ENCODE peak calls at places on chromosomes 6 and 20, in seven cellular contexts. I is glutamatergic neuron, A is neural crest cell, V is caudate nucleus, Q is left ventricle myocardium inferior, L is NCI-H1417 treated with DMSO at 0.1 percent for 48 hours, T is ELR. E is an unnamed sample.

GRCh38 chr6:80165143-80165542 is 58.7 kb downstream of the BCKDHB start:
- DNase-seq in I (no peak), A (no peak), V (no peak), Q (no peak), L (no peak), T (peak), E (no peak)

GRCh38 chr6:89581669-89582068 is 56.9 kb downstream of the LYRM2 start:
- DNase-seq in I (no peak), A (no peak), V (no peak), Q (no peak), L (no peak), T (no peak), E (no peak)

GRCh38 chr6:13559251-13559650 is 15.2 kb upstream of the SIRT5 start:
- DNase-seq in I (no peak), A (no peak), V (no peak), Q (no peak), L (no peak), T (no peak), E (no peak)

GRCh38 chr6:144793744-144794143 is 508.6 kb downstream of the UTRN start:
- DNase-seq in I (no peak), A (no peak), V (no peak), Q (no peak), L (no peak), T (no peak), E (no peak)

GRCh38 chr20:50305636-50306477 is 115.2 kb downstream of the CEBPB start:
- DNase-seq in I (no peak), A (no peak), V (peak), Q (no peak), L (no peak), T (peak), E (no peak)

GRCh38 chr20:29878777-29879442 is 1378.6 kb upstream of the DEFB115 start:
- DNase-seq in I (no peak), A (no peak), V (no peak), Q (no peak), L (no peak), T (no peak), E (no peak)

GRCh38 chr6:36908758-36909157 is 23.0 kb downstream of the C6orf89 start:
- DNase-seq in I (no peak), A (no peak), V (no peak), Q (no peak), L (no peak), T (no peak), E (no peak)

GRCh38 chr6:33958208-33958862 is 154.5 kb upstream of the MLN start:
- DNase-seq in I (peak), A (no peak), V (no peak), Q (no peak), L (no peak), T (peak), E (peak)

GRCh38 chr20:61560361-61560853 is 308.3 kb downstream of the CDH4 start:
- DNase-seq in I (no peak), A (no peak), V (no peak), Q (no peak), L (no peak), T (peak), E (no peak)

GRCh38 chr6:46954819-46955520 is 33.2 kb upstream of the ADGRF5 start:
- DNase-seq in I (no peak), A (no peak), V (no peak), Q (no peak), L (no peak), T (no peak), E (no peak)

GRCh38 chr6:139392834-139393233 is 18.4 kb upstream of the CITED2 start:
- DNase-seq in I (no peak), A (no peak), V (no peak), Q (no peak), L (no peak), T (no peak), E (no peak)

GRCh38 chr6:37981626-37982025 is 162.1 kb downstream of the ZFAND3 start:
- DNase-seq in I (no peak), A (no peak), V (no peak), Q (no peak), L (no peak), T (no peak), E (no peak)

GRCh38 chr6:152348116-152348515 is 289.0 kb downstream of the SYNE1 start:
- DNase-seq in I (no peak), A (no peak), V (no peak), Q (no peak), L (no peak), T (peak), E (no peak)

GRCh38 chr6:142300758-142301251 is 1.0 kb upstream of the ADGRG6 start:
- DNase-seq in I (no peak), A (no peak), V (no peak), Q (no peak), L (no peak), T (peak), E (no peak)

GRCh38 chr6:85450578-85450884 is 648 bp downstream of the NT5E start:
- DNase-seq in I (no peak), A (no peak), V (no peak), Q (no peak), L (no peak), T (no peak), E (no peak)

GRCh38 chr6:167667204-167668018 is 159.3 kb upstream of the AFDN start:
- DNase-seq in I (no peak), A (no peak), V (no peak), Q (no peak), L (no peak), T (no peak), E (no peak)

GRCh38 chr6:37210313-37210898 is 40.5 kb downstream of the PIM1 start:
- DNase-seq in I (peak), A (peak), V (peak), Q (no peak), L (peak), T (peak), E (peak)

GRCh38 chr6:95693108-95693507 is 115.8 kb downstream of the MANEA start:
- DNase-seq in I (no peak), A (peak), V (no peak), Q (no peak), L (no peak), T (no peak), E (peak)

GRCh38 chr6:34543421-34543820 is 12.7 kb downstream of the SPDEF start:
- DNase-seq in I (no peak), A (no peak), V (no peak), Q (no peak), L (no peak), T (peak), E (no peak)

GRCh38 chr20:40218296-40218955 is 470.6 kb downstream of the MAFB start:
- DNase-seq in I (no peak), A (no peak), V (no peak), Q (no peak), L (no peak), T (no peak), E (no peak)

GRCh38 chr20:17613328-17614175 is 43.7 kb downstream of the DSTN start:
- DNase-seq in I (peak), A (no peak), V (no peak), Q (no peak), L (no peak), T (no peak), E (no peak)

GRCh38 chr20:19512886-19513285 is 245.2 kb upstream of the RIN2 start:
- DNase-seq in I (no peak), A (no peak), V (no peak), Q (no peak), L (no peak), T (no peak), E (no peak)

GRCh38 chr6:6588064-6588923 is at the start of gene LY86:
- DNase-seq in I (no peak), A (no peak), V (no peak), Q (peak), L (no peak), T (no peak), E (no peak)

GRCh38 chr6:49923826-49924225 is 40.1 kb downstream of the DEFB114 start:
- DNase-seq in I (no peak), A (no peak), V (no peak), Q (no peak), L (no peak), T (peak), E (no peak)

GRCh38 chr6:168599769-168600330 is 158.9 kb downstream of the SMOC2 start:
- DNase-seq in I (no peak), A (no peak), V (no peak), Q (no peak), L (no peak), T (no peak), E (no peak)